ENCODE peak calls at places on chromosomes 12 and 14, in nine cellular contexts. S is pancreas; P is CD8-positive, alpha-beta memory T cell; A is OCI-LY7; H is SJSA1; D is CD8-positive, alpha-beta T cell; F is cardiac muscle cell; K is left lung; I is tibial artery. G is an unnamed sample.

GRCh38 chr14:71800878-71801277 is 131.4 kb upstream of the RGS6 start:
- DNase-seq in K (no peak), I (no peak), H (no peak), D (no peak), S (no peak), A (peak; percentile 70), F (no peak), P (no peak), G (no peak)

GRCh38 chr14:33052899-33053400 is 114.3 kb downstream of the NPAS3 start:
- DNase-seq in S (no peak), H (no peak), K (no peak), F (no peak), D (no peak), A (no peak), P (no peak), I (no peak), G (no peak)

GRCh38 chr14:22871962-22872832 is 657 bp downstream of the LRP10 start:
- DNase-seq in S (peak; percentile 87), K (peak; percentile 82), D (peak; percentile 56), A (peak; percentile 80), I (peak; percentile 94), F (peak; percentile 90), P (peak; percentile 64), H (peak; percentile 73), G (peak; percentile 67)

GRCh38 chr14:31439554-31439953 is 17.8 kb downstream of the DTD2 start:
- DNase-seq in K (no peak), S (no peak), P (no peak), F (no peak), A (no peak), D (no peak), H (no peak), I (no peak), G (no peak)

GRCh38 chr12:124208469-124208868 is 86.4 kb upstream of the RFLNA start:
- DNase-seq in P (no peak), F (no peak), S (no peak), D (no peak), H (no peak), K (no peak), I (peak; percentile 33), A (no peak), G (no peak)

GRCh38 chr12:13167226-13167625 is 29.3 kb upstream of the EMP1 start:
- DNase-seq in H (no peak), P (no peak), I (no peak), A (no peak), S (no peak), K (no peak), F (no peak), D (no peak), G (no peak)

GRCh38 chr12:53700567-53700966 is 24.7 kb upstream of the ATP5MC2 start:
- DNase-seq in A (no peak), H (no peak), S (no peak), D (no peak), P (no peak), I (no peak), F (no peak), K (peak; percentile 41), G (no peak)

GRCh38 chr12:95083938-95084337 is 10.5 kb upstream of the NR2C1 start:
- DNase-seq in I (no peak), P (no peak), K (no peak), H (no peak), A (no peak), S (no peak), F (peak; percentile 40), D (no peak), G (no peak)

GRCh38 chr12:108560321-108560721 is 652 bp downstream of the SART3 start:
- DNase-seq in A (no peak), S (no peak), P (no peak), K (no peak), H (no peak), F (no peak), D (no peak), I (no peak), G (no peak)

GRCh38 chr12:63151061-63151897 is at the start of gene AVPR1A:
- DNase-seq in F (peak; percentile 25), H (peak; percentile 40), I (peak; percentile 82), K (no peak), A (no peak), D (no peak), P (no peak), S (peak; percentile 15), G (no peak)

GRCh38 chr14:98742001-98742400 is 530.0 kb downstream of the BCL11B start:
- DNase-seq in S (no peak), K (no peak), D (no peak), H (no peak), F (no peak), A (no peak), P (no peak), I (no peak), G (no peak)

GRCh38 chr12:116384629-116385485 is 107.4 kb upstream of the MED13L start:
- DNase-seq in A (peak; percentile 9), K (no peak), S (no peak), F (no peak), H (no peak), I (no peak), D (no peak), P (no peak), G (no peak)

GRCh38 chr12:57531836-57532235 is 9.2 kb downstream of the MBD6 start:
- DNase-seq in F (no peak), D (no peak), I (no peak), S (no peak), H (peak; percentile 86), K (no peak), P (no peak), A (no peak), G (no peak)

GRCh38 chr14:34688470-34689206 is 25.8 kb downstream of the CFL2 start:
- DNase-seq in P (no peak), F (no peak), D (no peak), A (no peak), H (no peak), I (no peak), K (no peak), S (no peak), G (no peak)

DNA sequence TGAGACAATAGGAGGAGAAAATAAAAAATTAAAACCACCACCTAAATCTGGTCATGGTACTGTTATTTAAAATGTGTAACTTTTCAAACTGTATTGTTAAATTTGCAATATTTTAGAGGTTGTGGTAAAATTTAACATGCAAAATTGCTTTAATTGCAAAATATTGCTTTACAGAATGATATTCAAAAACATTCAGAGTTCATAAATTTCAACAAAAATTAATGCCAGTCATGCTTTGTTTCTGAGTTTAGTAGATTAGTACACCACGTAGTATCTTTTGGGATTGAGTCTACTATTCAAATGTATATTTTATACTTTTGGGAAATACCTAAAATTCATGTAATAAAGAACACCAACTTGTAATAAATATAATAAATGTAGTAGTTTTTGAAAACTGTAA is 18.3 kb downstream of the ETFRF1 start:
- DNase-seq in D (no peak), H (no peak), I (no peak), K (no peak), A (no peak), S (no peak), P (no peak), F (no peak), G (no peak)
- H3K27ac ChIP-seq in D (no peak overlapping the region), H (no peak overlapping the region), I (no peak overlapping the region), K (no peak overlapping the region), A (no peak overlapping the region), S (no peak overlapping the region), P (no peak overlapping the region), F (no peak overlapping the region), G (no peak overlapping the region)

GRCh38 chr12:14257303-14257733 is 108.2 kb upstream of the ATF7IP start:
- DNase-seq in K (no peak), I (no peak), H (no peak), A (no peak), D (no peak), F (no peak), P (no peak), S (no peak), G (no peak)
- H3K4me1 ChIP-seq in K (peaks cover 70% of the 10 kb centered on the region), I (peaks cover 33% of the 10 kb centered on the region), H (peaks cover 25% of the 10 kb centered on the region), A (peaks cover 78% of the 10 kb centered on the region), D (peaks cover 39% of the 10 kb centered on the region), F (peaks cover 35% of the 10 kb centered on the region), P (peaks cover 38% of the 10 kb centered on the region), S (peaks cover 39% of the 10 kb centered on the region), G (peaks cover 34% of the 10 kb centered on the region)

DNA sequence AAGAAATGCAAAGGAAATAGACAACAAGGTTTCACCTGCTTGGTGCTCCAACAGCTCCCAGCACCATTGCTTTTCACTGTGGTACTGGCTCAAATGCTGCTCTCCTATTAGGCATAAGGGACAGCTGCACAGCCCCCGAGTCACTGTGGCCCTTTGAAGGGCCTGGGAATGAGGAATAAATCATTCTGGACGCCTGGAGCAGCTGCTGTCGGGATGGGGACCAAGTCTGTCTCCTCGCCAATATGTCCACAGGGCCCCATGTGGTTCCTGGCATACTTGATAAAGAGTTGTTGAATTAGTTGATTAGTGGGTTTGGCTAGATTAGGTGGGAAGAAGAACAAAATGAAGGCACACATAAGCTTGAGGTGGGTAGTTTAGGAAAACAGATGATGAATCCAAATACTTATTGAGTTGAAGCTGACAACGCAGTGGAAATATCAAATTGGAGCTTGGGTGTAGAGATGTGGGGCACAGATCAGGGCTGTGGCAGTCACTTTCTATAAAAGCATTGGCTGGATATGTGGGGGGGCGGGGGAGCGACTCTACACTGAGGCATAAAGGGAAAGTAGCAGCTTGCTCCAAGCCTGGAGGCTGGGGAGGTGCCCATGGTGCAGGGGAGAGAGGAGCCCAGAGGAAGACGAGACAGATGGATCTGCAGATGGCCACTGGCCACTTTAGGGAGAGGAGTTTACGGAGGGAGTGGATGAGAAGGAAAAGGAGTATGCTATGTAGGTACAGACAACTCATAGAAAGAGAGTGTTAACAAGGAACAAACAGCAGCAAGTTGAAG is 13.3 kb upstream of the NGB start:
- DNase-seq in K (no peak), I (peak; percentile 37), F (no peak), P (no peak), H (no peak), S (no peak), A (no peak), D (no peak), G (no peak)
- H3K27ac ChIP-seq in K (no peak overlapping the region), I (no peak overlapping the region), F (no peak overlapping the region), P (no peak overlapping the region), H (no peak overlapping the region), S (no peak overlapping the region), A (no peak overlapping the region), D (no peak overlapping the region), G (no peak overlapping the region)

GRCh38 chr12:114396153-114396868 is 9.6 kb downstream of the TBX5 start:
- DNase-seq in A (no peak), K (no peak), F (peak; percentile 55), S (no peak), D (no peak), H (no peak), I (no peak), P (no peak), G (no peak)
- H3K4me1 ChIP-seq in A (no peaks in the 10 kb centered on the region), K (no peaks in the 10 kb centered on the region), F (peaks cover 59% of the 10 kb centered on the region), S (no peaks in the 10 kb centered on the region), D (no peaks in the 10 kb centered on the region), H (no peaks in the 10 kb centered on the region), I (peaks cover 11% of the 10 kb centered on the region), P (no peaks in the 10 kb centered on the region), G (no peaks in the 10 kb centered on the region)